ENCODE peak calls at places on chromosome 11, in eight cellular contexts. One of them, this sample, is unnamed. For H3K4me1, the result is how much of the 10 kb centered on the place peaks cover.

GRCh38 chr11:6319879-6320410 is 356 bp downstream of the CAVIN3 start:
- DNase-seq in adrenal gland: peak
- DNase-seq in CD8-positive, alpha-beta T cell: no peak
- DNase-seq in PC-3: no peak
- DNase-seq in HCT116: peak
- DNase-seq in A549: peak
- DNase-seq in Caco-2: peak
- DNase-seq in breast epithelium: peak
- DNase-seq in this sample: peak

GRCh38 chr11:82523141-82523540 is 210.5 kb downstream of the FAM181B start:
- DNase-seq in breast epithelium: no peak
- DNase-seq in A549: no peak
- DNase-seq in HCT116: no peak
- DNase-seq in adrenal gland: peak
- DNase-seq in PC-3: no peak
- DNase-seq in CD8-positive, alpha-beta T cell: no peak
- DNase-seq in Caco-2: no peak
- DNase-seq in this sample: no peak

GRCh38 chr11:3226846-3227567 is 5.2 kb downstream of the MRGPRE start:
- DNase-seq in breast epithelium: no peak
- DNase-seq in CD8-positive, alpha-beta T cell: no peak
- DNase-seq in HCT116: no peak
- DNase-seq in adrenal gland: no peak
- DNase-seq in Caco-2: no peak
- DNase-seq in A549: no peak
- DNase-seq in PC-3: no peak
- DNase-seq in this sample: no peak

GRCh38 chr11:133833899-133834296 is 11.4 kb downstream of the SPATA19 start:
- DNase-seq in breast epithelium: no peak
- DNase-seq in adrenal gland: no peak
- DNase-seq in CD8-positive, alpha-beta T cell: no peak
- DNase-seq in PC-3: no peak
- DNase-seq in Caco-2: no peak
- DNase-seq in HCT116: no peak
- DNase-seq in A549: no peak
- DNase-seq in this sample: no peak

GRCh38 chr11:77126861-77127673 is 979 bp upstream of the MYO7A start:
- DNase-seq in HCT116: no peak
- DNase-seq in PC-3: peak
- DNase-seq in adrenal gland: peak
- DNase-seq in Caco-2: peak
- DNase-seq in CD8-positive, alpha-beta T cell: peak
- DNase-seq in breast epithelium: no peak
- DNase-seq in A549: peak
- DNase-seq in this sample: peak

GRCh38 chr11:13140028-13140870 is 131.1 kb downstream of the RASSF10 start:
- DNase-seq in HCT116: no peak
- DNase-seq in PC-3: peak
- DNase-seq in CD8-positive, alpha-beta T cell: no peak
- DNase-seq in Caco-2: peak
- DNase-seq in breast epithelium: no peak
- DNase-seq in A549: peak
- DNase-seq in adrenal gland: no peak
- DNase-seq in this sample: peak

GRCh38 chr11:74570266-74571061 is 21.9 kb upstream of the POLD3 start:
- DNase-seq in adrenal gland: peak
- DNase-seq in CD8-positive, alpha-beta T cell: peak
- DNase-seq in PC-3: peak
- DNase-seq in A549: peak
- DNase-seq in breast epithelium: no peak
- DNase-seq in HCT116: peak
- DNase-seq in Caco-2: peak
- DNase-seq in this sample: peak

GRCh38 chr11:89203814-89204213 is 26.1 kb downstream of the TYR start:
- DNase-seq in A549: no peak
- DNase-seq in adrenal gland: no peak
- DNase-seq in HCT116: no peak
- DNase-seq in PC-3: no peak
- DNase-seq in Caco-2: no peak
- DNase-seq in breast epithelium: no peak
- DNase-seq in CD8-positive, alpha-beta T cell: no peak
- DNase-seq in this sample: no peak

GRCh38 chr11:74397531-74398243 is 546 bp downstream of the PGM2L1 start:
- DNase-seq in Caco-2: no peak
- DNase-seq in PC-3: peak
- DNase-seq in adrenal gland: peak
- DNase-seq in A549: peak
- DNase-seq in breast epithelium: no peak
- DNase-seq in HCT116: peak
- DNase-seq in CD8-positive, alpha-beta T cell: peak
- DNase-seq in this sample: peak

GRCh38 chr11:86314636-86315035 is 12.6 kb downstream of the HIKESHI start:
- DNase-seq in breast epithelium: no peak
- DNase-seq in HCT116: no peak
- DNase-seq in A549: no peak
- DNase-seq in Caco-2: no peak
- DNase-seq in CD8-positive, alpha-beta T cell: no peak
- DNase-seq in adrenal gland: no peak
- DNase-seq in PC-3: no peak
- DNase-seq in this sample: no peak

GRCh38 chr11:86313793-86314192 is 11.8 kb downstream of the HIKESHI start:
- DNase-seq in CD8-positive, alpha-beta T cell: no peak
- DNase-seq in HCT116: no peak
- DNase-seq in Caco-2: no peak
- DNase-seq in PC-3: no peak
- DNase-seq in breast epithelium: no peak
- DNase-seq in adrenal gland: no peak
- DNase-seq in A549: no peak
- DNase-seq in this sample: no peak
- H3K4me1 ChIP-seq in CD8-positive, alpha-beta T cell: under half
- H3K4me1 ChIP-seq in HCT116: under half
- H3K4me1 ChIP-seq in Caco-2: under half
- H3K4me1 ChIP-seq in PC-3: under half
- H3K4me1 ChIP-seq in breast epithelium: under half
- H3K4me1 ChIP-seq in adrenal gland: under half
- H3K4me1 ChIP-seq in A549: under half
- H3K4me1 ChIP-seq in this sample: under half

GRCh38 chr11:86745571-86745970 is 54.8 kb upstream of the PRSS23 start:
- DNase-seq in HCT116: no peak
- DNase-seq in adrenal gland: no peak
- DNase-seq in breast epithelium: no peak
- DNase-seq in Caco-2: no peak
- DNase-seq in PC-3: peak
- DNase-seq in CD8-positive, alpha-beta T cell: no peak
- DNase-seq in A549: no peak
- DNase-seq in this sample: no peak

GRCh38 chr11:86742436-86742805 is 57.9 kb upstream of the PRSS23 start:
- DNase-seq in Caco-2: no peak
- DNase-seq in CD8-positive, alpha-beta T cell: no peak
- DNase-seq in breast epithelium: no peak
- DNase-seq in PC-3: peak
- DNase-seq in HCT116: no peak
- DNase-seq in adrenal gland: no peak
- DNase-seq in A549: peak
- DNase-seq in this sample: no peak

GRCh38 chr11:86740628-86741488 is 59.5 kb upstream of the PRSS23 start:
- DNase-seq in HCT116: peak
- DNase-seq in Caco-2: peak
- DNase-seq in CD8-positive, alpha-beta T cell: no peak
- DNase-seq in A549: peak
- DNase-seq in PC-3: peak
- DNase-seq in breast epithelium: no peak
- DNase-seq in adrenal gland: peak
- DNase-seq in this sample: peak

GRCh38 chr11:86741489-86742435 is 58.6 kb upstream of the PRSS23 start:
- DNase-seq in Caco-2: no peak
- DNase-seq in adrenal gland: no peak
- DNase-seq in PC-3: peak
- DNase-seq in HCT116: no peak
- DNase-seq in CD8-positive, alpha-beta T cell: no peak
- DNase-seq in breast epithelium: no peak
- DNase-seq in A549: peak
- DNase-seq in this sample: no peak

DNA sequence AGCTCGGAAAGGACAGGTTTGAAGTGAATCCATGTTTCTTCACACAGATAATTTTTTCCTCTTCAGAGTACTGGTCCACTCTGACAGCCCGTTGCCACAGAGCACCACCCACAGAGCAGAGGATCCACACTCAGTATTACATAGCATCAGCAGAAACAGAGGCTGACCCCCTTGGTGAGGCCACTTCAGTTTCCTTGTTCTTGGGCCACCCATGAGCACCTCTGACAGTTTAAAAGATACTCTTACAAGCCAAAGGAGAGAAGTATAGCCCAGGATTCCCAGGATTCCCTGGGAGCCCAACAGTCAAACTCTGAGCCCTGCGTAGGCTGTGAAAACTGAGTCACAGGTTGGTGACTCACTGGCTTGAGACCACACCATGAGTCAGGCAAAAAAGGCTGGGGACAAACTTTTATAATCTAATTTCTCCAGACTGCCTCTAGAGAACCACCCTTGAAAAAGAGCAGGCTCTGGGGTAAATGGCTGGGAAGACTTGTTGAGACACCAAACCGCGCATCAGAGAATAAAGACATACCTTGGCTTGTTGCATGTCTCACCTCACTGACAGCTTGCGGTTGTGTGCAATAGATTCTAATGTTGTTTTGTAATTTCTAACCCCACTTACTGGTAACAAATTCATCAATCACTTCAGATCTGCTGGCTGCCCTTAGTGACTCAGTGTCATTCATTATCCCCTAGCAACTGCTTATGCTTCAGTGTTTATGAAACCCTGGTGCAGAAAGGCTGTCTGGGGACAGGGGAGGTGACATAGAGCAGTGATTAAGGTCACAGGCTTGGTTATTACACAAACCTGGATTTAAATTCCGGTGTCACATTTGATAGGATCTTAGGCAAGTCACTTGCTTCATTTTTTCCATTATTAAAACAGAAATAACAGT is 56.9 kb upstream of the PRSS23 start:
- DNase-seq in PC-3: peak
- DNase-seq in adrenal gland: peak
- DNase-seq in CD8-positive, alpha-beta T cell: no peak
- DNase-seq in Caco-2: no peak
- DNase-seq in A549: peak
- DNase-seq in breast epithelium: no peak
- DNase-seq in HCT116: peak
- DNase-seq in this sample: peak
- H3K4me1 ChIP-seq in PC-3: half or more
- H3K4me1 ChIP-seq in adrenal gland: under half
- H3K4me1 ChIP-seq in CD8-positive, alpha-beta T cell: under half
- H3K4me1 ChIP-seq in Caco-2: half or more
- H3K4me1 ChIP-seq in A549: half or more
- H3K4me1 ChIP-seq in breast epithelium: under half
- H3K4me1 ChIP-seq in HCT116: half or more
- H3K4me1 ChIP-seq in this sample: under half

DNA sequence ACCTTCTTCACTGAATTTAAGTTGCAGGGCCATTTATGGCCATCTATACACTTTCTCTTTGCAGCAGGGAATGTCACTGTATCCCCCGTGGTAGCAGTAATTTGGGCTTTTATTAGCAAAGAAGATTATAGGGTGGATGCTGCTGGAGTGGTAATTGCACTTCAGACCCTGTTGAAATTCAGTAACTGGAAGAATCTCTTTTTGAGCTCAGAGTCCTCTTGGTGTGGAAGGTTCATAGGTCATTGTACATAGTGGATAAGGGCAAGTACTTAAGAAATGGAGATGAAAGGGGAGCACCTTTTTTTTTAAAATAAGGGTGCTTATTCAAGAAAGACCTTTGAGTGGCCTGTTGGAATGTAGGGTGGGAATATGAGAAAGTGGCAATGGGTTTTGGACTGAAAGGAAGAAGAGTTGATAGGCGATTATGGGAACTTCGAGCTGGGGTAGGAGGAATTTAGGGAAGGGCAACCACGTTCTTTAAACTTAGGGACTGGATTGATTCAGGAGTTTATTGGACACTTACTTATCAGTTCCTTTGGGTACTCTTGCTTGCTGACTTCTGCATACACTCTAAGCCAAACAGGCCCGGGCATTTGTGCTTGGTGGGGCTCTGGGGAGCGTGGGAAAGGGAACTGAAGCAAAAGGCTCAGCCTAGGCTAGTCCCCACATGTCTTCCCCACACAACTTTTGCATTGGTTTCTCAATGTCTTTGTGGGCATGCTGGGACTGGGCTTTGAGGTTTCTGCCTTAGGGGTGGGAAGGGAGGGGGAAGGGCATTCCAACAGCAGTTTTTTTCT is 26.5 kb downstream of the CTNND1 start:
- DNase-seq in breast epithelium: no peak
- DNase-seq in PC-3: no peak
- DNase-seq in CD8-positive, alpha-beta T cell: no peak
- DNase-seq in Caco-2: peak
- DNase-seq in HCT116: no peak
- DNase-seq in adrenal gland: no peak
- DNase-seq in A549: no peak
- DNase-seq in this sample: no peak
- H3K4me1 ChIP-seq in breast epithelium: under half
- H3K4me1 ChIP-seq in PC-3: under half
- H3K4me1 ChIP-seq in CD8-positive, alpha-beta T cell: under half
- H3K4me1 ChIP-seq in Caco-2: half or more
- H3K4me1 ChIP-seq in HCT116: half or more
- H3K4me1 ChIP-seq in adrenal gland: under half
- H3K4me1 ChIP-seq in A549: half or more
- H3K4me1 ChIP-seq in this sample: under half

GRCh38 chr11:44361883-44362282 is 51.9 kb upstream of the ALX4 start:
- DNase-seq in A549: no peak
- DNase-seq in CD8-positive, alpha-beta T cell: no peak
- DNase-seq in Caco-2: no peak
- DNase-seq in adrenal gland: no peak
- DNase-seq in breast epithelium: no peak
- DNase-seq in HCT116: no peak
- DNase-seq in PC-3: no peak
- DNase-seq in this sample: peak

GRCh38 chr11:44366741-44367140 is 56.8 kb upstream of the ALX4 start:
- DNase-seq in Caco-2: no peak
- DNase-seq in breast epithelium: no peak
- DNase-seq in CD8-positive, alpha-beta T cell: no peak
- DNase-seq in HCT116: no peak
- DNase-seq in PC-3: no peak
- DNase-seq in A549: no peak
- DNase-seq in adrenal gland: no peak
- DNase-seq in this sample: no peak

GRCh38 chr11:44364596-44364995 is 54.7 kb upstream of the ALX4 start:
- DNase-seq in Caco-2: no peak
- DNase-seq in breast epithelium: no peak
- DNase-seq in HCT116: no peak
- DNase-seq in CD8-positive, alpha-beta T cell: no peak
- DNase-seq in adrenal gland: no peak
- DNase-seq in A549: no peak
- DNase-seq in PC-3: no peak
- DNase-seq in this sample: no peak

GRCh38 chr11:44365616-44366015 is 55.7 kb upstream of the ALX4 start:
- DNase-seq in Caco-2: no peak
- DNase-seq in adrenal gland: no peak
- DNase-seq in HCT116: no peak
- DNase-seq in PC-3: no peak
- DNase-seq in CD8-positive, alpha-beta T cell: no peak
- DNase-seq in breast epithelium: no peak
- DNase-seq in A549: no peak
- DNase-seq in this sample: no peak

GRCh38 chr11:44363116-44363515 is 53.2 kb upstream of the ALX4 start:
- DNase-seq in CD8-positive, alpha-beta T cell: no peak
- DNase-seq in adrenal gland: no peak
- DNase-seq in Caco-2: no peak
- DNase-seq in A549: no peak
- DNase-seq in HCT116: no peak
- DNase-seq in breast epithelium: no peak
- DNase-seq in PC-3: no peak
- DNase-seq in this sample: no peak
- H3K4me1 ChIP-seq in CD8-positive, alpha-beta T cell: under half
- H3K4me1 ChIP-seq in adrenal gland: under half
- H3K4me1 ChIP-seq in Caco-2: under half
- H3K4me1 ChIP-seq in A549: under half
- H3K4me1 ChIP-seq in HCT116: under half
- H3K4me1 ChIP-seq in breast epithelium: under half
- H3K4me1 ChIP-seq in PC-3: under half
- H3K4me1 ChIP-seq in this sample: under half

This sample was measured in cardiac muscle cell.